ENCODE peak calls at places on chromosomes 6 and 20, in four cellular contexts. P, W, M and R are unnamed samples.

GRCh38 chr6:231779-232178 is 60.5 kb upstream of the DUSP22 start:
- DNase-seq in P (no peak), W (no peak), M (no peak), R (no peak)

GRCh38 chr6:4712291-4712690 is 63.9 kb upstream of the CDYL start:
- DNase-seq in P (no peak), W (no peak), M (no peak), R (no peak)

GRCh38 chr6:133242761-133243590 is 1.8 kb downstream of the EYA4 start:
- DNase-seq in P (no peak), W (no peak), M (no peak), R (peak)

GRCh38 chr6:76682842-76683241 is 610.4 kb upstream of the IMPG1 start:
- DNase-seq in P (no peak), W (no peak), M (no peak), R (no peak)

GRCh38 chr20:1876975-1877603 is 18.1 kb upstream of the SIRPA start:
- DNase-seq in P (no peak), W (no peak), M (no peak), R (no peak)

GRCh38 chr6:46138281-46138680 is 8.5 kb downstream of the ENPP4 start:
- DNase-seq in P (no peak), W (no peak), M (no peak), R (no peak)

GRCh38 chr6:42257614-42258013 is 40.0 kb upstream of the MRPS10 start:
- DNase-seq in P (no peak), W (no peak), M (no peak), R (no peak)

GRCh38 chr20:43922614-43923013 is 8.0 kb downstream of the TOX2 start:
- DNase-seq in P (no peak), W (no peak), M (no peak), R (no peak)

GRCh38 chr6:7727951-7728854 is 2.3 kb downstream of the BMP6 start:
- DNase-seq in P (peak), W (peak), M (peak), R (no peak)
- H3K4me3 ChIP-seq in P (peak), W (peak), M (peak), R (no peak)

GRCh38 chr6:15260099-15260821 is 14.4 kb downstream of the JARID2 start:
- DNase-seq in P (no peak), W (no peak), M (no peak), R (peak)
- H3K4me3 ChIP-seq in P (no peak), W (no peak), M (no peak), R (no peak)

DNA sequence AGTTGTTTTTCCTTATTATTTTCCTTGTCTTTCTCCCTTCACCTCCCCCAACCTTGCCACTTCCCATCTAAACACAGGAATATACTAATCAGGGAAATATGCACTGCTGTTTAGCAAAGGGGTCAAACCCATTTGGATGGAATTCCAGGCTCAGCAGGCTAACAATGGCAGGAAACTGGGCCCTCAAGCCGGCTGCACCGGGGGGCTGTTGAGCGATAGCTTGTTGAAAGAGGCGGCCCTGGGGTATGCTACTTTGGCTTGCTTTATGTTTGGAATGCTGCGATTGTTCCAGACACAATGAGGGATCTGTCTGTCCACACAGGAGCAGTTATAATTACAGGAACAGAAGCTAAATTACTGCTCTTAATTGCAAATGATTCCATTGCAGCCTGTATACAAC is 112.7 kb downstream of the TMEM170B start:
- DNase-seq in P (no peak), W (peak), M (no peak), R (peak)
- H3K4me3 ChIP-seq in P (no peak), W (no peak), M (no peak), R (no peak)

GRCh38 chr20:47358672-47359532 is 2.4 kb upstream of the ZMYND8 start:
- DNase-seq in P (peak), W (peak), M (peak), R (peak)

GRCh38 chr20:47357296-47358051 is 975 bp upstream of the ZMYND8 start:
- DNase-seq in P (peak), W (peak), M (peak), R (peak)

GRCh38 chr20:47359533-47360206 is 3.2 kb upstream of the ZMYND8 start:
- DNase-seq in P (no peak), W (no peak), M (no peak), R (no peak)

GRCh38 chr20:47356526-47357295 is at the start of gene ZMYND8:
- DNase-seq in P (peak), W (peak), M (peak), R (peak)

DNA sequence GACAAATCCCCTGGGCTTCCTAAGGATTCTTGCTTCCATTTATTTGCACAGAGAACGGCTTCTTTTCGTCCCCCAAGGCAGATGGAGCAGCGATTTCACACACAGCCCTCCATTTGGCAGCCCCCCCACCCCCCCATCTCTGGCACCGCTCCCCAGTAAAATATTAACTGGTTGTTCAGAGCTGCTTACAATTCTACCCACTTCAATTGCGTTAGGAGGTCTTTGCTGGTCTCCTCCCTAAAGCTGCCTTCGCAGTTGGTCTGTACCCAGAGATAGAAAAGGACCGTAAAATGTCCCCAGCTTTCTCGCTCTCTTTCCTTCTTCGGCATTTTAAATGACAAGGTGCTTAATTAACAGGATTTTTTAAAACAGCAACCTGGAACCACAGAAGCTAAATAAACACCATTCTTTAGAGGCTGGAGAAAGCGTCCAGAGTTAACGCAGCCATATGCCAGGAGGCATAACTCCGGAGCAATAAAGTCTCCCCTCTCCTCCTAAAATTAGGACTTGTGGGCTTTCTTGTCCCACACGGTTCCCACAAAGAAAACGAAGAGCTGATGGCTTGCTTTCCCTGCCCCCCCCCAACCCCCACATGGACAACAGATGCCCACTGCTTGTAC is 1.7 kb upstream of the ZMYND8 start:
- DNase-seq in P (no peak), W (no peak), M (no peak), R (no peak)
- H3K4me3 ChIP-seq in P (no peak), W (no peak), M (peak), R (peak)

GRCh38 chr20:57432874-57433491 is 41.8 kb downstream of the RBM38 start:
- DNase-seq in P (peak), W (peak), M (no peak), R (no peak)
- H3K4me3 ChIP-seq in P (no peak), W (no peak), M (no peak), R (no peak)

GRCh38 chr6:111971866-111972532 is 81.9 kb upstream of the CCN6 start:
- DNase-seq in P (no peak), W (no peak), M (no peak), R (no peak)
- H3K4me3 ChIP-seq in P (no peak), W (no peak), M (no peak), R (no peak)

DNA sequence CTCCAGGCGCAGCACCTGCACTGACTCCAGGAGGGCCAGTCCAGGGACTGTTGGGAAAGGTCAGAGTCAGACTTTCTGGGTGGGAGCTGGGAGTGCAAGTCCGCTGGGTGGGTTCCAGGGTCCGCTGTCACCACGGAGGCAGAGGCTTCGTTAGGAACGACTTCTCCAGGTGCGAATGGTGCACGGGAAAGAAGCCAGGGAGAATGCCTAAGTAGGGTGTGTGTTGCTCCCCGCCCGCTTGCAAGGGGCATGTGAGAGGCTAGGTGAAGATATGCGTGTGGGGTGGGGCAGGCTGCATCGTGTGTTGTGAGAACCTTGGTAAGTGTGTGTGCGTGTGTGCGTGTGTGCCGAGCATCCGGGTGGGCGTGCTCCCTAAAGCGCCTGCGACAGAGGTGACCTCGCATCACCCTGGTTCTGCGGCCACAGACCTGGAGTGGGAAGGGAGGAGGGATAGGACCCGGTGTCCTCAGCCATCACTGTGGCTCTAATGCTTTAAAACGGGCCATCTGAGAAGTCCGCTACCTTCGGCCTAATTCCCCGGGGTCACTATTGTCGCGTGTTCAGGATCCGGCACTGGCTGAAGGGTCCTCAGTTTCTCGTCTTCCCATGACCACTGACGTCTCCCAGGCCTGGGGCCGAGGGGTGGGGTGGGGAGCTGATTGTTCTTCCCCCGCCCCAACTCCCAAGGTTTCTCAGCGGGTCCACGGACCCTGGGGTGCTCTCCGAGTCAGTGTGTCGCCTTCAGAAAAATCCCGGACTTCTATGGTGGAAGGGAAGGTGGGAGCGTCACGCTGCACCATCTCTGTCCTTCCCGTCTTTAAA is 6.1 kb downstream of the SLC32A1 start:
- DNase-seq in P (no peak), W (no peak), M (no peak), R (no peak)
- H3K4me3 ChIP-seq in P (no peak), W (no peak), M (peak), R (no peak)

GRCh38 chr6:38702471-38703397 is at the start of gene GLO1:
- DNase-seq in P (peak), W (peak), M (peak), R (peak)

GRCh38 chr6:38697846-38698245 is 5.1 kb downstream of the GLO1 start:
- DNase-seq in P (no peak), W (no peak), M (no peak), R (no peak)

GRCh38 chr6:38703949-38704348 is 1.0 kb upstream of the GLO1 start:
- DNase-seq in P (no peak), W (no peak), M (no peak), R (no peak)

GRCh38 chr6:38705924-38706323 is 3.0 kb upstream of the GLO1 start:
- DNase-seq in P (no peak), W (no peak), M (no peak), R (no peak)

DNA sequence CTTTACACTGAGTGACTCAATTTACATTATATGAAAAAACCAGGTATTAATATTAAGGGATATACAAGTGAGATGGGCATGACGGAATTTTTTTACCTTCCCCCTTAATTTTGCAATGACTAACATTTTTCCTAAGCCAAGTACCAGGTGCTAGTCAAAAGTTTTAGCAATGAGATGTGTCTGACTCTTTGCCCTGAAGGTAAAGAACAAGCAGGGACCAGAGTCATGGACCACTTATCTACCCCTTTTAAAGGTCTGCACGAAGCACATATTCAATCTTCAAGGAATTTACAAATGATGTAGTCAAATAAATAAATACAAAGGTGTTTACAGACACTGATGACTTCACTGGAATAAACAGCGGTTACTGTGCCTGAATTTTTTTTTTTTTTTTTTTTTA is 1.4 kb downstream of the GLO1 start:
- DNase-seq in P (no peak), W (no peak), M (no peak), R (no peak)
- H3K4me3 ChIP-seq in P (no peak), W (no peak), M (peak), R (peak)

DNA sequence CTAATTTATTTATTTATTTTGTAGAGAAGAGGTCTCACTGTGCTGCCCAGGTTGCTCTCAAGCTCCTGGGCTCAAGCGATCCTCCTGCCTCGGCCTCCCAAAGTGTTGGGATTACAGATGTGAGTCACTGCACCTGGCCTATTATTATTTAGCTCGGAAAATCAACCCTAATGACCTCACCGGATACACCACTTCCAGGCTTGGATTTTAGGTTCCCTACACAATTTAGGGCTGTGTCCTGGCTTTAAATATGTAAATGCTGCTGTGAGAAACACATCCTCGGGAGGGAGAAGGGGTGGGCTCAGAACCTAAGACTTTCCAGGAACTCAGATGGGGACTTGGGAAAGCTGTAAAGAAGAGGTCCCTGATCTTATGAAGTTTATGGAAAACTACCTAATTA is 51.0 kb upstream of the SLC32A1 start:
- DNase-seq in P (no peak), W (no peak), M (no peak), R (no peak)
- H3K4me3 ChIP-seq in P (no peak), W (no peak), M (no peak), R (no peak)

GRCh38 chr20:34557936-34558319 is 590 bp upstream of the MAP1LC3A start:
- DNase-seq in P (no peak), W (no peak), M (no peak), R (no peak)
- H3K4me3 ChIP-seq in P (peak), W (peak), M (peak), R (peak)